ENCODE peak calls at places on chromosomes 3 and 15, in nine cellular contexts. One of them, this sample, is unnamed.

GRCh38 chr15:59329570-59330350 is 42.9 kb downstream of the MYO1E start:
- DNase-seq in IMR-90: peak; percentile 86
- DNase-seq in tibial nerve: peak; percentile 32
- DNase-seq in ovary: no peak
- DNase-seq in thyroid gland: no peak
- DNase-seq in esophagus muscularis mucosa: no peak
- DNase-seq in NB4: no peak
- DNase-seq in transverse colon: no peak
- DNase-seq in A549: peak; percentile 88
- DNase-seq in this sample: no peak

GRCh38 chr3:154886437-154886836 is 193.7 kb upstream of the MME start:
- DNase-seq in IMR-90: peak; percentile 100
- DNase-seq in tibial nerve: no peak
- DNase-seq in ovary: no peak
- DNase-seq in thyroid gland: no peak
- DNase-seq in esophagus muscularis mucosa: no peak
- DNase-seq in NB4: no peak
- DNase-seq in transverse colon: no peak
- DNase-seq in A549: no peak
- DNase-seq in this sample: no peak

GRCh38 chr3:168847293-168847883 is 751.7 kb upstream of the GOLIM4 start:
- DNase-seq in IMR-90: peak; percentile 57
- DNase-seq in tibial nerve: no peak
- DNase-seq in ovary: no peak
- DNase-seq in thyroid gland: peak; percentile 17
- DNase-seq in esophagus muscularis mucosa: no peak
- DNase-seq in NB4: peak; percentile 43
- DNase-seq in transverse colon: no peak
- DNase-seq in A549: no peak
- DNase-seq in this sample: no peak

GRCh38 chr15:83106994-83107840 is at the start of gene TM6SF1:
- DNase-seq in IMR-90: no peak
- DNase-seq in tibial nerve: no peak
- DNase-seq in ovary: no peak
- DNase-seq in thyroid gland: peak; percentile 67
- DNase-seq in esophagus muscularis mucosa: no peak
- DNase-seq in NB4: peak; percentile 61
- DNase-seq in transverse colon: no peak
- DNase-seq in A549: no peak
- DNase-seq in this sample: no peak

GRCh38 chr3:10384541-10385360 is 63.8 kb upstream of the SEC13 start:
- DNase-seq in IMR-90: no peak
- DNase-seq in tibial nerve: no peak
- DNase-seq in ovary: no peak
- DNase-seq in thyroid gland: no peak
- DNase-seq in esophagus muscularis mucosa: no peak
- DNase-seq in NB4: no peak
- DNase-seq in transverse colon: no peak
- DNase-seq in A549: no peak
- DNase-seq in this sample: no peak

GRCh38 chr15:53310709-53311108 is 448.8 kb downstream of the WDR72 start:
- DNase-seq in IMR-90: no peak
- DNase-seq in tibial nerve: no peak
- DNase-seq in ovary: no peak
- DNase-seq in thyroid gland: no peak
- DNase-seq in esophagus muscularis mucosa: no peak
- DNase-seq in NB4: no peak
- DNase-seq in transverse colon: no peak
- DNase-seq in A549: no peak
- DNase-seq in this sample: no peak

GRCh38 chr3:32913790-32914446 is 37.5 kb upstream of the CCR4 start:
- DNase-seq in IMR-90: no peak
- DNase-seq in tibial nerve: peak; percentile 89
- DNase-seq in ovary: no peak
- DNase-seq in thyroid gland: peak; percentile 83
- DNase-seq in esophagus muscularis mucosa: peak; percentile 92
- DNase-seq in NB4: no peak
- DNase-seq in transverse colon: no peak
- DNase-seq in A549: no peak
- DNase-seq in this sample: peak; percentile 73

GRCh38 chr3:1380926-1381646 is 288.3 kb downstream of the CNTN6 start:
- DNase-seq in IMR-90: no peak
- DNase-seq in tibial nerve: peak; percentile 5
- DNase-seq in ovary: no peak
- DNase-seq in thyroid gland: no peak
- DNase-seq in esophagus muscularis mucosa: no peak
- DNase-seq in NB4: peak; percentile 9
- DNase-seq in transverse colon: no peak
- DNase-seq in A549: no peak
- DNase-seq in this sample: no peak

GRCh38 chr15:90640862-90641261 is 76.3 kb upstream of the BLM start:
- DNase-seq in IMR-90: no peak
- DNase-seq in tibial nerve: no peak
- DNase-seq in ovary: no peak
- DNase-seq in thyroid gland: no peak
- DNase-seq in esophagus muscularis mucosa: no peak
- DNase-seq in NB4: no peak
- DNase-seq in transverse colon: no peak
- DNase-seq in A549: no peak
- DNase-seq in this sample: no peak

DNA sequence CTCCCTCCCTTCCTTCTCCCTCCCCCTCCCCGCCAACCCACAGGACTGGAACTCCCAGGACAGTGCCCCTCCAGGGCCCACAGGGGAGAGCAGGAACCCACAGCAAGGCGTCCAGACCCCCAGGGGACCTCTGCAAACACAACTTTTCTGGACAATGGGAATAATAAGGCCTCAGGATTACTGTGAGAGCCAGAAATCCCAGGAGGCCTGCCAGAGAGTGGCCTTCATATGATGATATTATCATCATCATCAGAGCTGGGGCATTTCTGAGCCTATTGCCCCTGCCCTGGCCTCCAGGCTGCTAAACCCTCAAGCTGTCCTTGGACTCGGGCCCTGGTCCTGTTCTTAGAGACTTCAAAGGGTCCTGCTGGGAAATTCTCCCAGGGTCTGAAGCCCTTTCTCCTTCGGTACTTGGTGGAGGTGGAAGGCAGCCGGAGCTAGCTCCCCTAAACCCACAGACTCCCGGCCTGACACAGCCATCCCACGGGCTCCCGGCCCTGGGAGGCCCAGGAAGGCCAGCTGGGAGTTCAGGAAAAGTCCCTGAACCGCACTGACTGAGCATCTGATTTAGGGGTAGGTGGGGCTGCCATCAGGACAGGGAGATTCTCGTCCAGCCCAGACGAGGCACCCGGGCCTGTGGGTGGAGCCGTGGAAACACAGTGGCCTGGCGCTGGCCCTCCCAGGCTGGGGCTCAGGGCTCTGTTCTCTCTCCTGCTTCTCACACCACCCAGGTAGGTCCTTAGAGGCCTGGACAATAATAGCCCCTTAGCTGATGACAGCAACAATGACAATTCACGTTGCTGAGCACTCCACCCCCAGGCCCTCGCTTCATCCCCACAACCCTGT is 4.9 kb downstream of the CALML4 start:
- DNase-seq in IMR-90: no peak
- DNase-seq in tibial nerve: no peak
- DNase-seq in ovary: peak; percentile 30
- DNase-seq in thyroid gland: no peak
- DNase-seq in esophagus muscularis mucosa: peak; percentile 68
- DNase-seq in NB4: no peak
- DNase-seq in transverse colon: no peak
- DNase-seq in A549: no peak
- DNase-seq in this sample: no peak
- TF ChIP-seq POLR2A in IMR-90: no peak
- TF ChIP-seq POLR2A in tibial nerve: no peak
- TF ChIP-seq POLR2A in ovary: no peak
- TF ChIP-seq POLR2A in thyroid gland: no peak
- TF ChIP-seq POLR2A in esophagus muscularis mucosa: no peak
- TF ChIP-seq POLR2A in NB4: no peak
- TF ChIP-seq POLR2A in transverse colon: no peak
- TF ChIP-seq POLR2A in A549: no peak
- TF ChIP-seq POLR2A in this sample: no peak

GRCh38 chr3:4722103-4722502 is 229.0 kb downstream of the ITPR1 start:
- DNase-seq in IMR-90: peak; percentile 73
- DNase-seq in tibial nerve: peak; percentile 35
- DNase-seq in ovary: peak; percentile 66
- DNase-seq in thyroid gland: peak; percentile 53
- DNase-seq in esophagus muscularis mucosa: no peak
- DNase-seq in NB4: peak; percentile 79
- DNase-seq in transverse colon: peak; percentile 57
- DNase-seq in A549: peak; percentile 88
- DNase-seq in this sample: no peak
- TF ChIP-seq POLR2A in IMR-90: no peak
- TF ChIP-seq POLR2A in tibial nerve: no peak
- TF ChIP-seq POLR2A in ovary: no peak
- TF ChIP-seq POLR2A in thyroid gland: no peak
- TF ChIP-seq POLR2A in esophagus muscularis mucosa: no peak
- TF ChIP-seq POLR2A in NB4: no peak
- TF ChIP-seq POLR2A in transverse colon: no peak
- TF ChIP-seq POLR2A in A549: no peak
- TF ChIP-seq POLR2A in this sample: no peak

DNA sequence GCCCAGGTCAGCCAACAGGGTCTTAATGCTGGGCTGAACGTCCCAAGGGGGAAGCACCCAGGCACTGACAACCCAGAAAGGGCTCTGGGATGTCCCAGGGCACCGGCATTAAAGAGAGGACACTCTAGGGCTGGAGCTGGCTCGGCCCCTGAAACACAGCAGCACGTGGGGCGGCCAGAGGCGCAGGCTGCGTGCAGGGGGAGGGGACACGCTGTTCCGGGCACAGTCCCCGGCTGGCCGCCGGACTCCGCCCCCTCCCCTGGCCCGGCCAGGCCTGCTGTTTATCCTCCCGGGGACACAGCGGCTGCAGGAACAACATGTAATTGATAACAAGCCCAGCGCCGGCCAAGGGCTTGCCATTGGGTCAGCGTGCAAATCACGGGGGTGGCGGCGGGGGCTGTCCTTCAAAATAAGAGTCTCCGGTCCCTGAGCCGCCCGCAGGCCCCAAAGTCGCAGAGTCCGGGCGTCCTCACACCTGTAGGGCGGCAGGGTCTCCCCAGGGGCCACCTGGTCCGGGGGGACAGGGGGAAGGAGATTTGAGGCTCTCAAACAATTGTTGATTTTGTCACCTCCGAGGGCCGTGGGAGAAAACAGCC is 1.3 kb downstream of the KLF15 start:
- DNase-seq in IMR-90: peak; percentile 52
- DNase-seq in tibial nerve: peak; percentile 97
- DNase-seq in ovary: peak; percentile 96
- DNase-seq in thyroid gland: peak; percentile 99
- DNase-seq in esophagus muscularis mucosa: peak; percentile 99
- DNase-seq in NB4: no peak
- DNase-seq in transverse colon: peak; percentile 88
- DNase-seq in A549: no peak
- DNase-seq in this sample: peak; percentile 94
- TF ChIP-seq POLR2A in IMR-90: no peak
- TF ChIP-seq POLR2A in tibial nerve: peak; percentile 39
- TF ChIP-seq POLR2A in ovary: peak; percentile 70
- TF ChIP-seq POLR2A in thyroid gland: no peak
- TF ChIP-seq POLR2A in esophagus muscularis mucosa: peak; percentile 68
- TF ChIP-seq POLR2A in NB4: no peak
- TF ChIP-seq POLR2A in transverse colon: peak; percentile 56
- TF ChIP-seq POLR2A in A549: no peak
- TF ChIP-seq POLR2A in this sample: no peak

GRCh38 chr3:79019137-79019923 is 748.5 kb downstream of the ROBO1 start:
- DNase-seq in IMR-90: peak; percentile 93
- DNase-seq in tibial nerve: peak; percentile 71
- DNase-seq in ovary: peak; percentile 83
- DNase-seq in thyroid gland: peak; percentile 89
- DNase-seq in esophagus muscularis mucosa: no peak
- DNase-seq in NB4: no peak
- DNase-seq in transverse colon: peak; percentile 54
- DNase-seq in A549: peak; percentile 71
- DNase-seq in this sample: peak; percentile 78
- TF ChIP-seq POLR2A in IMR-90: peak; percentile 94
- TF ChIP-seq POLR2A in tibial nerve: peak; percentile 20
- TF ChIP-seq POLR2A in ovary: peak; percentile 45
- TF ChIP-seq POLR2A in thyroid gland: no peak
- TF ChIP-seq POLR2A in esophagus muscularis mucosa: peak; percentile 19
- TF ChIP-seq POLR2A in NB4: no peak
- TF ChIP-seq POLR2A in transverse colon: peak; percentile 54
- TF ChIP-seq POLR2A in A549: peak; percentile 73
- TF ChIP-seq POLR2A in this sample: no peak

This sample was measured in lower leg skin.